ENCODE peak calls at places on chromosome 1, in six cellular contexts. J is GM18507, T is ACHN, M is heart right ventricle, F is HuH-7.5, E is retina. Q is an unnamed sample.

GRCh38 chr1:222127526-222128152 is 385.8 kb upstream of the DUSP10 start:
- DNase-seq in J (no peak), T (no peak), M (no peak), F (no peak), E (no peak), Q (no peak)

GRCh38 chr1:198915327-198916231 is 276.7 kb downstream of the PTPRC start:
- DNase-seq in J (no peak), T (no peak), M (no peak), F (no peak), E (no peak), Q (no peak)

GRCh38 chr1:56520202-56520601 is 59.2 kb downstream of the PLPP3 start:
- DNase-seq in J (no peak), T (no peak), M (no peak), F (no peak), E (no peak), Q (no peak)

GRCh38 chr1:93814059-93814794 is 64.8 kb downstream of the DNTTIP2 start:
- DNase-seq in J (peak; percentile 42), T (peak; percentile 80), M (peak; percentile 75), F (peak; percentile 27), E (peak; percentile 82), Q (no peak)

GRCh38 chr1:41542196-41542955 is 57.9 kb upstream of the EDN2 start:
- DNase-seq in J (no peak), T (no peak), M (no peak), F (no peak), E (no peak), Q (no peak)

GRCh38 chr1:248918126-248918525 is 12.1 kb downstream of the PGBD2 start:
- DNase-seq in J (no peak), T (no peak), M (no peak), F (no peak), E (no peak), Q (no peak)

GRCh38 chr1:58361134-58361533 is 185.4 kb downstream of the OMA1 start:
- DNase-seq in J (no peak), T (no peak), M (no peak), F (no peak), E (no peak), Q (no peak)

GRCh38 chr1:97834903-97835302 is 85.9 kb downstream of the DPYD start:
- DNase-seq in J (no peak), T (no peak), M (no peak), F (no peak), E (no peak), Q (no peak)

GRCh38 chr1:3323021-3323790 is 131.3 kb upstream of the ARHGEF16 start:
- DNase-seq in J (no peak), T (no peak), M (no peak), F (no peak), E (peak; percentile 71), Q (no peak)

GRCh38 chr1:239912471-239912870 is 179.2 kb upstream of the FMN2 start:
- DNase-seq in J (no peak), T (no peak), M (no peak), F (peak; percentile 18), E (no peak), Q (no peak)

GRCh38 chr1:2076826-2077225 is 26.6 kb downstream of the PRKCZ start:
- DNase-seq in J (no peak), T (no peak), M (no peak), F (no peak), E (no peak), Q (no peak)

GRCh38 chr1:214532070-214532469 is 19.3 kb downstream of the PTPN14 start:
- DNase-seq in J (no peak), T (no peak), M (no peak), F (no peak), E (no peak), Q (no peak)

GRCh38 chr1:45446950-45447672 is 43.9 kb downstream of the TESK2 start:
- DNase-seq in J (no peak), T (no peak), M (no peak), F (no peak), E (no peak), Q (no peak)

GRCh38 chr1:93702102-93702827 is 20.6 kb upstream of the BCAR3 start:
- DNase-seq in J (no peak), T (peak; percentile 68), M (peak; percentile 68), F (no peak), E (no peak), Q (no peak)

GRCh38 chr1:229253170-229253974 is 17.5 kb upstream of the RAB4A start:
- DNase-seq in J (no peak), T (peak; percentile 45), M (no peak), F (peak; percentile 26), E (no peak), Q (no peak)

GRCh38 chr1:212432706-212433576 is at the start of gene NENF:
- DNase-seq in J (peak; percentile 90), T (peak; percentile 91), M (peak; percentile 85), F (peak; percentile 82), E (peak; percentile 62), Q (peak; percentile 42)

GRCh38 chr1:214563881-214564280 is 12.5 kb upstream of the PTPN14 start:
- DNase-seq in J (no peak), T (no peak), M (no peak), F (no peak), E (no peak), Q (no peak)

GRCh38 chr1:6960291-6960758 is 175.1 kb downstream of the CAMTA1 start:
- DNase-seq in J (no peak), T (no peak), M (peak; percentile 53), F (no peak), E (peak; percentile 35), Q (no peak)

GRCh38 chr1:92736395-92736794 is 48.5 kb downstream of the EVI5 start:
- DNase-seq in J (no peak), T (peak; percentile 39), M (no peak), F (no peak), E (no peak), Q (no peak)

GRCh38 chr1:226406401-226406881 is 1.5 kb downstream of the PARP1 start:
- DNase-seq in J (no peak), T (peak; percentile 41), M (no peak), F (no peak), E (peak; percentile 10), Q (no peak)

GRCh38 chr1:234779160-234779538 is 169.2 kb upstream of the IRF2BP2 start:
- DNase-seq in J (no peak), T (no peak), M (no peak), F (no peak), E (no peak), Q (no peak)

GRCh38 chr1:156214024-156214748 is 1.4 kb downstream of the PMF1 start:
- DNase-seq in J (no peak), T (peak; percentile 25), M (no peak), F (no peak), E (no peak), Q (no peak)

GRCh38 chr1:36484099-36484498 is 1.4 kb upstream of the CSF3R start:
- DNase-seq in J (no peak), T (no peak), M (no peak), F (no peak), E (no peak), Q (no peak)

GRCh38 chr1:186782791-186783190 is 46.0 kb upstream of the PLA2G4A start:
- DNase-seq in J (no peak), T (no peak), M (no peak), F (no peak), E (no peak), Q (no peak)

GRCh38 chr1:98985687-98986086 is 19.0 kb downstream of the PLPPR5 start:
- DNase-seq in J (no peak), T (no peak), M (no peak), F (no peak), E (no peak), Q (no peak)

GRCh38 chr1:114585221-114585620 is 3.8 kb upstream of the BCAS2 start:
- DNase-seq in J (no peak), T (no peak), M (no peak), F (no peak), E (no peak), Q (no peak)

Q was measured in T-helper 22 cell.